ENCODE peak calls at places on chromosomes 12 and 14, in nine cellular contexts. One of them, this sample, is unnamed.
A peak's percentile ranks its signal among the peaks of the same experiment; 100 is the strongest.

GRCh38 chr12:27151479-27151878 is 69.1 kb upstream of the C12orf71 start:
- DNase-seq in heart right ventricle: no peak
- DNase-seq in AG10803: no peak
- DNase-seq in ovary: no peak
- DNase-seq in GM23338: no peak
- DNase-seq in psoas muscle: no peak
- DNase-seq in HFFc6: no peak
- DNase-seq in cardiac fibroblast: no peak
- DNase-seq in A549: no peak
- DNase-seq in this sample: no peak

GRCh38 chr12:110317921-110318320 is 36.9 kb downstream of the ATP2A2 start:
- DNase-seq in AG10803: peak; percentile 63
- DNase-seq in A549: no peak
- DNase-seq in GM23338: no peak
- DNase-seq in cardiac fibroblast: peak; percentile 74
- DNase-seq in heart right ventricle: no peak
- DNase-seq in psoas muscle: no peak
- DNase-seq in HFFc6: peak; percentile 55
- DNase-seq in ovary: no peak
- DNase-seq in this sample: no peak

GRCh38 chr12:95738024-95738611 is 52.4 kb downstream of the NTN4 start:
- DNase-seq in cardiac fibroblast: no peak
- DNase-seq in psoas muscle: no peak
- DNase-seq in AG10803: no peak
- DNase-seq in GM23338: no peak
- DNase-seq in heart right ventricle: no peak
- DNase-seq in A549: no peak
- DNase-seq in ovary: no peak
- DNase-seq in HFFc6: no peak
- DNase-seq in this sample: no peak

GRCh38 chr12:42552822-42553221 is 36.7 kb downstream of the PRICKLE1 start:
- DNase-seq in heart right ventricle: no peak
- DNase-seq in cardiac fibroblast: no peak
- DNase-seq in ovary: no peak
- DNase-seq in A549: no peak
- DNase-seq in AG10803: no peak
- DNase-seq in psoas muscle: no peak
- DNase-seq in GM23338: peak; percentile 59
- DNase-seq in HFFc6: no peak
- DNase-seq in this sample: peak; percentile 23

GRCh38 chr14:101101456-101102056 is 198.0 kb upstream of the RTL1 start:
- DNase-seq in A549: peak; percentile 60
- DNase-seq in cardiac fibroblast: no peak
- DNase-seq in HFFc6: no peak
- DNase-seq in ovary: no peak
- DNase-seq in GM23338: no peak
- DNase-seq in AG10803: no peak
- DNase-seq in heart right ventricle: no peak
- DNase-seq in psoas muscle: no peak
- DNase-seq in this sample: no peak

GRCh38 chr14:23481362-23481970 is 12.0 kb downstream of the NGDN start:
- DNase-seq in GM23338: peak; percentile 83
- DNase-seq in A549: no peak
- DNase-seq in HFFc6: peak; percentile 6
- DNase-seq in heart right ventricle: no peak
- DNase-seq in AG10803: no peak
- DNase-seq in cardiac fibroblast: peak; percentile 18
- DNase-seq in psoas muscle: no peak
- DNase-seq in ovary: no peak
- DNase-seq in this sample: no peak

GRCh38 chr12:77214136-77214535 is 148.8 kb upstream of the E2F7 start:
- DNase-seq in AG10803: peak; percentile 72
- DNase-seq in cardiac fibroblast: no peak
- DNase-seq in A549: no peak
- DNase-seq in ovary: no peak
- DNase-seq in heart right ventricle: no peak
- DNase-seq in GM23338: no peak
- DNase-seq in psoas muscle: no peak
- DNase-seq in HFFc6: peak; percentile 60
- DNase-seq in this sample: no peak

GRCh38 chr14:30620178-30620577 is 1.9 kb upstream of the SCFD1 start:
- DNase-seq in AG10803: peak; percentile 51
- DNase-seq in HFFc6: peak; percentile 52
- DNase-seq in psoas muscle: no peak
- DNase-seq in GM23338: no peak
- DNase-seq in cardiac fibroblast: peak; percentile 43
- DNase-seq in heart right ventricle: no peak
- DNase-seq in ovary: no peak
- DNase-seq in A549: peak; percentile 7
- DNase-seq in this sample: no peak

GRCh38 chr12:11801643-11802042 is 152.2 kb downstream of the ETV6 start:
- DNase-seq in ovary: no peak
- DNase-seq in GM23338: no peak
- DNase-seq in A549: no peak
- DNase-seq in cardiac fibroblast: no peak
- DNase-seq in psoas muscle: no peak
- DNase-seq in AG10803: no peak
- DNase-seq in heart right ventricle: no peak
- DNase-seq in HFFc6: no peak
- DNase-seq in this sample: no peak

GRCh38 chr14:25788252-25788651 is 738.3 kb upstream of the STXBP6 start:
- DNase-seq in heart right ventricle: no peak
- DNase-seq in psoas muscle: no peak
- DNase-seq in A549: no peak
- DNase-seq in HFFc6: no peak
- DNase-seq in GM23338: no peak
- DNase-seq in cardiac fibroblast: no peak
- DNase-seq in ovary: no peak
- DNase-seq in AG10803: no peak
- DNase-seq in this sample: no peak

GRCh38 chr12:46942579-46942978 is 116.8 kb upstream of the SLC38A4 start:
- DNase-seq in ovary: no peak
- DNase-seq in cardiac fibroblast: no peak
- DNase-seq in HFFc6: peak; percentile 84
- DNase-seq in AG10803: peak; percentile 86
- DNase-seq in GM23338: no peak
- DNase-seq in A549: no peak
- DNase-seq in psoas muscle: no peak
- DNase-seq in heart right ventricle: no peak
- DNase-seq in this sample: no peak

GRCh38 chr12:46959484-46959883 is 119.9 kb upstream of the PCED1B start:
- DNase-seq in ovary: no peak
- DNase-seq in A549: peak; percentile 76
- DNase-seq in heart right ventricle: no peak
- DNase-seq in GM23338: no peak
- DNase-seq in cardiac fibroblast: peak; percentile 79
- DNase-seq in psoas muscle: no peak
- DNase-seq in HFFc6: peak; percentile 97
- DNase-seq in AG10803: peak; percentile 89
- DNase-seq in this sample: no peak

GRCh38 chr12:92244036-92244435 is 98.4 kb upstream of the BTG1 start:
- DNase-seq in HFFc6: no peak
- DNase-seq in cardiac fibroblast: peak; percentile 84
- DNase-seq in GM23338: peak; percentile 2
- DNase-seq in heart right ventricle: peak; percentile 60
- DNase-seq in ovary: no peak
- DNase-seq in A549: no peak
- DNase-seq in psoas muscle: no peak
- DNase-seq in AG10803: peak; percentile 63
- DNase-seq in this sample: no peak

GRCh38 chr12:77339610-77340009 is 274.2 kb upstream of the E2F7 start:
- DNase-seq in HFFc6: no peak
- DNase-seq in cardiac fibroblast: no peak
- DNase-seq in heart right ventricle: no peak
- DNase-seq in psoas muscle: no peak
- DNase-seq in ovary: no peak
- DNase-seq in AG10803: peak; percentile 69
- DNase-seq in A549: no peak
- DNase-seq in GM23338: no peak
- DNase-seq in this sample: no peak

GRCh38 chr14:46368275-46368674 is 283.3 kb downstream of the RPL10L start:
- DNase-seq in heart right ventricle: no peak
- DNase-seq in cardiac fibroblast: no peak
- DNase-seq in GM23338: no peak
- DNase-seq in AG10803: no peak
- DNase-seq in psoas muscle: no peak
- DNase-seq in HFFc6: no peak
- DNase-seq in ovary: no peak
- DNase-seq in A549: no peak
- DNase-seq in this sample: no peak

GRCh38 chr12:116551952-116552749 is 7.0 kb upstream of the MAP1LC3B2 start:
- DNase-seq in AG10803: peak; percentile 80
- DNase-seq in GM23338: no peak
- DNase-seq in heart right ventricle: no peak
- DNase-seq in HFFc6: peak; percentile 33
- DNase-seq in psoas muscle: no peak
- DNase-seq in cardiac fibroblast: peak; percentile 75
- DNase-seq in ovary: no peak
- DNase-seq in A549: no peak
- DNase-seq in this sample: no peak

GRCh38 chr12:104197264-104197663 is 18.3 kb upstream of the TXNRD1 start:
- DNase-seq in A549: no peak
- DNase-seq in AG10803: peak; percentile 72
- DNase-seq in GM23338: no peak
- DNase-seq in HFFc6: no peak
- DNase-seq in ovary: no peak
- DNase-seq in cardiac fibroblast: peak; percentile 87
- DNase-seq in heart right ventricle: no peak
- DNase-seq in psoas muscle: no peak
- DNase-seq in this sample: no peak

GRCh38 chr12:26088999-26089398 is 35.8 kb downstream of the BHLHE41 start:
- DNase-seq in HFFc6: no peak
- DNase-seq in AG10803: no peak
- DNase-seq in psoas muscle: no peak
- DNase-seq in GM23338: no peak
- DNase-seq in A549: no peak
- DNase-seq in heart right ventricle: no peak
- DNase-seq in cardiac fibroblast: no peak
- DNase-seq in ovary: no peak
- DNase-seq in this sample: no peak

GRCh38 chr12:104707794-104708558 is 250.1 kb downstream of the SLC41A2 start:
- DNase-seq in A549: no peak
- DNase-seq in psoas muscle: no peak
- DNase-seq in ovary: no peak
- DNase-seq in GM23338: no peak
- DNase-seq in heart right ventricle: no peak
- DNase-seq in HFFc6: no peak
- DNase-seq in cardiac fibroblast: no peak
- DNase-seq in AG10803: no peak
- DNase-seq in this sample: no peak

GRCh38 chr12:42118136-42118879 is 26.4 kb downstream of the GXYLT1 start:
- DNase-seq in HFFc6: no peak
- DNase-seq in psoas muscle: no peak
- DNase-seq in heart right ventricle: no peak
- DNase-seq in AG10803: no peak
- DNase-seq in ovary: no peak
- DNase-seq in GM23338: no peak
- DNase-seq in A549: no peak
- DNase-seq in cardiac fibroblast: no peak
- DNase-seq in this sample: no peak

GRCh38 chr14:91911474-91912032 is 35.9 kb downstream of the FBLN5 start:
- DNase-seq in HFFc6: no peak
- DNase-seq in cardiac fibroblast: peak; percentile 85
- DNase-seq in A549: peak; percentile 68
- DNase-seq in GM23338: peak; percentile 88
- DNase-seq in AG10803: peak; percentile 39
- DNase-seq in ovary: no peak
- DNase-seq in psoas muscle: no peak
- DNase-seq in heart right ventricle: no peak
- DNase-seq in this sample: no peak

GRCh38 chr14:74638066-74638465 is 26.0 kb upstream of the LTBP2 start:
- DNase-seq in AG10803: no peak
- DNase-seq in GM23338: no peak
- DNase-seq in HFFc6: no peak
- DNase-seq in heart right ventricle: no peak
- DNase-seq in A549: no peak
- DNase-seq in cardiac fibroblast: no peak
- DNase-seq in ovary: no peak
- DNase-seq in psoas muscle: no peak
- DNase-seq in this sample: no peak

GRCh38 chr14:69877492-69877891 is 1.7 kb upstream of the SMOC1 start:
- DNase-seq in GM23338: peak; percentile 64
- DNase-seq in heart right ventricle: no peak
- DNase-seq in HFFc6: no peak
- DNase-seq in ovary: no peak
- DNase-seq in A549: peak; percentile 51
- DNase-seq in cardiac fibroblast: peak; percentile 30
- DNase-seq in AG10803: no peak
- DNase-seq in psoas muscle: no peak
- DNase-seq in this sample: no peak
- TF ChIP-seq CTCF in GM23338: peak; percentile 79
- TF ChIP-seq CTCF in heart right ventricle: peak; percentile 36
- TF ChIP-seq CTCF in HFFc6: peak; percentile 71
- TF ChIP-seq CTCF in ovary: no peak
- TF ChIP-seq CTCF in A549: peak; percentile 62
- TF ChIP-seq CTCF in cardiac fibroblast: peak; percentile 45
- TF ChIP-seq CTCF in AG10803: peak; percentile 36
- TF ChIP-seq CTCF in psoas muscle: peak; percentile 55
- TF ChIP-seq CTCF in this sample: peak; percentile 74

GRCh38 chr12:41061189-41061588 is 126.9 kb upstream of the PDZRN4 start:
- DNase-seq in heart right ventricle: no peak
- DNase-seq in A549: no peak
- DNase-seq in psoas muscle: no peak
- DNase-seq in GM23338: no peak
- DNase-seq in AG10803: no peak
- DNase-seq in cardiac fibroblast: no peak
- DNase-seq in ovary: no peak
- DNase-seq in HFFc6: no peak
- DNase-seq in this sample: no peak
- TF ChIP-seq CTCF in heart right ventricle: no peak
- TF ChIP-seq CTCF in A549: no peak
- TF ChIP-seq CTCF in psoas muscle: no peak
- TF ChIP-seq CTCF in GM23338: no peak
- TF ChIP-seq CTCF in AG10803: no peak
- TF ChIP-seq CTCF in cardiac fibroblast: no peak
- TF ChIP-seq CTCF in ovary: no peak
- TF ChIP-seq CTCF in HFFc6: no peak
- TF ChIP-seq CTCF in this sample: no peak

GRCh38 chr12:131836193-131836592 is 8.0 kb downstream of the MMP17 start:
- DNase-seq in ovary: no peak
- DNase-seq in A549: no peak
- DNase-seq in HFFc6: no peak
- DNase-seq in cardiac fibroblast: peak; percentile 43
- DNase-seq in psoas muscle: no peak
- DNase-seq in heart right ventricle: no peak
- DNase-seq in GM23338: no peak
- DNase-seq in AG10803: no peak
- DNase-seq in this sample: no peak
- TF ChIP-seq CTCF in ovary: no peak
- TF ChIP-seq CTCF in A549: peak; percentile 52
- TF ChIP-seq CTCF in HFFc6: peak; percentile 78
- TF ChIP-seq CTCF in cardiac fibroblast: peak; percentile 23
- TF ChIP-seq CTCF in psoas muscle: no peak
- TF ChIP-seq CTCF in heart right ventricle: peak; percentile 44
- TF ChIP-seq CTCF in GM23338: peak; percentile 16
- TF ChIP-seq CTCF in AG10803: peak; percentile 50
- TF ChIP-seq CTCF in this sample: no peak

DNA sequence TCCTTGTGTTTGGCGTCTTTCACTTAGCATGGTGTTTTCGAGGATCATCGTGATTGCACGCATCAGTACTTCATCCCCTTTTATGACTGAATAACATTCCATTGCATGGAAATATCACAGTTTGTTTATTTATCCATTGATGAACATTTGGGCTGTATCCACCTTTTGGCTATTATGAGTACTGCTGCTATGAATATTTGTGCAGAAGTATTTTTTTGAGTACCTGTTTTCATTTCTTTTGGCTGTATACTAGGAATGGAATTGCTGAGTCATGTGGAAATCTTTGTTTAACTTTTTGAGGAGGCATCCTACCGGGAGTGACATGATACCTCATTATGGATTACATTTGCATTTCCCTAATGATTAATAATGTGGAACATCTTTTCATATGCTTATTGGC is 66.4 kb downstream of the WNK1 start:
- DNase-seq in heart right ventricle: no peak
- DNase-seq in AG10803: no peak
- DNase-seq in ovary: no peak
- DNase-seq in A549: peak; percentile 19
- DNase-seq in GM23338: no peak
- DNase-seq in psoas muscle: no peak
- DNase-seq in HFFc6: no peak
- DNase-seq in cardiac fibroblast: no peak
- DNase-seq in this sample: no peak
- TF ChIP-seq CTCF in heart right ventricle: no peak
- TF ChIP-seq CTCF in AG10803: peak; percentile 16
- TF ChIP-seq CTCF in ovary: no peak
- TF ChIP-seq CTCF in A549: no peak
- TF ChIP-seq CTCF in GM23338: no peak
- TF ChIP-seq CTCF in psoas muscle: no peak
- TF ChIP-seq CTCF in HFFc6: no peak
- TF ChIP-seq CTCF in cardiac fibroblast: peak; percentile 16
- TF ChIP-seq CTCF in this sample: peak; percentile 36

This sample was measured in glutamatergic neuron.